ENCODE peak calls at places on chromosomes 4 and X, in eight cellular contexts. One of them, this sample, is unnamed.

GRCh38 chrX:105635794-105636193 is 186.5 kb upstream of the NRK start:
- DNase-seq in GM20000: no peak
- DNase-seq in caudate nucleus: no peak
- DNase-seq in iris pigment epithelial cell: no peak
- DNase-seq in mesendoderm: peak; percentile 11
- DNase-seq in T-helper 17 cell: no peak
- DNase-seq in tibial artery: no peak
- DNase-seq in A172: no peak
- DNase-seq in this sample: no peak

GRCh38 chrX:74179071-74179470 is 124.9 kb upstream of the ZCCHC13 start:
- DNase-seq in GM20000: no peak
- DNase-seq in caudate nucleus: no peak
- DNase-seq in iris pigment epithelial cell: peak; percentile 63
- DNase-seq in mesendoderm: no peak
- DNase-seq in T-helper 17 cell: no peak
- DNase-seq in tibial artery: no peak
- DNase-seq in A172: no peak
- DNase-seq in this sample: no peak

GRCh38 chr4:110196206-110196870 is 2.1 kb downstream of the ELOVL6 start:
- DNase-seq in GM20000: peak; percentile 71
- DNase-seq in caudate nucleus: peak; percentile 10
- DNase-seq in iris pigment epithelial cell: peak; percentile 47
- DNase-seq in mesendoderm: peak; percentile 84
- DNase-seq in T-helper 17 cell: peak; percentile 28
- DNase-seq in tibial artery: peak; percentile 28
- DNase-seq in A172: peak; percentile 21
- DNase-seq in this sample: peak; percentile 57

GRCh38 chr4:120718979-120719566 is 203.5 kb downstream of the PRDM5 start:
- DNase-seq in GM20000: peak; percentile 8
- DNase-seq in caudate nucleus: no peak
- DNase-seq in iris pigment epithelial cell: peak; percentile 55
- DNase-seq in mesendoderm: peak; percentile 69
- DNase-seq in T-helper 17 cell: no peak
- DNase-seq in tibial artery: no peak
- DNase-seq in A172: peak; percentile 35
- DNase-seq in this sample: no peak

GRCh38 chr4:159015862-159016261 is 87.0 kb upstream of the RAPGEF2 start:
- DNase-seq in GM20000: no peak
- DNase-seq in caudate nucleus: no peak
- DNase-seq in iris pigment epithelial cell: peak; percentile 14
- DNase-seq in mesendoderm: no peak
- DNase-seq in T-helper 17 cell: no peak
- DNase-seq in tibial artery: no peak
- DNase-seq in A172: peak; percentile 16
- DNase-seq in this sample: no peak

GRCh38 chrX:41607264-41607832 is 81.4 kb upstream of the GPR34 start:
- DNase-seq in GM20000: no peak
- DNase-seq in caudate nucleus: no peak
- DNase-seq in iris pigment epithelial cell: no peak
- DNase-seq in mesendoderm: peak; percentile 29
- DNase-seq in T-helper 17 cell: no peak
- DNase-seq in tibial artery: no peak
- DNase-seq in A172: no peak
- DNase-seq in this sample: no peak

GRCh38 chrX:71612256-71612655 is 6.1 kb downstream of the CXCR3 start:
- DNase-seq in GM20000: no peak
- DNase-seq in caudate nucleus: no peak
- DNase-seq in iris pigment epithelial cell: no peak
- DNase-seq in mesendoderm: no peak
- DNase-seq in T-helper 17 cell: no peak
- DNase-seq in tibial artery: no peak
- DNase-seq in A172: no peak
- DNase-seq in this sample: no peak

GRCh38 chrX:154002215-154002719 is 17.4 kb downstream of the IRAK1 start:
- DNase-seq in GM20000: peak; percentile 23
- DNase-seq in caudate nucleus: no peak
- DNase-seq in iris pigment epithelial cell: peak; percentile 55
- DNase-seq in mesendoderm: peak; percentile 73
- DNase-seq in T-helper 17 cell: no peak
- DNase-seq in tibial artery: peak; percentile 31
- DNase-seq in A172: peak; percentile 92
- DNase-seq in this sample: peak; percentile 27

GRCh38 chr4:137905930-137906329 is 336.2 kb downstream of the SLC7A11 start:
- DNase-seq in GM20000: no peak
- DNase-seq in caudate nucleus: no peak
- DNase-seq in iris pigment epithelial cell: peak; percentile 51
- DNase-seq in mesendoderm: no peak
- DNase-seq in T-helper 17 cell: no peak
- DNase-seq in tibial artery: no peak
- DNase-seq in A172: peak; percentile 9
- DNase-seq in this sample: no peak

GRCh38 chrX:9324676-9325075 is 140.2 kb upstream of the TBL1X start:
- DNase-seq in GM20000: no peak
- DNase-seq in caudate nucleus: no peak
- DNase-seq in iris pigment epithelial cell: no peak
- DNase-seq in mesendoderm: no peak
- DNase-seq in T-helper 17 cell: no peak
- DNase-seq in tibial artery: no peak
- DNase-seq in A172: no peak
- DNase-seq in this sample: no peak

GRCh38 chrX:132488092-132488749 is 617 bp downstream of the MBNL3 start:
- DNase-seq in GM20000: no peak
- DNase-seq in caudate nucleus: no peak
- DNase-seq in iris pigment epithelial cell: peak; percentile 38
- DNase-seq in mesendoderm: peak; percentile 26
- DNase-seq in T-helper 17 cell: no peak
- DNase-seq in tibial artery: no peak
- DNase-seq in A172: no peak
- DNase-seq in this sample: no peak

GRCh38 chr4:73142995-73143547 is 73.6 kb upstream of the COX18 start:
- DNase-seq in GM20000: no peak
- DNase-seq in caudate nucleus: no peak
- DNase-seq in iris pigment epithelial cell: no peak
- DNase-seq in mesendoderm: no peak
- DNase-seq in T-helper 17 cell: no peak
- DNase-seq in tibial artery: no peak
- DNase-seq in A172: no peak
- DNase-seq in this sample: no peak

GRCh38 chr4:6529021-6529420 is 46.0 kb upstream of the MAN2B2 start:
- DNase-seq in GM20000: no peak
- DNase-seq in caudate nucleus: no peak
- DNase-seq in iris pigment epithelial cell: no peak
- DNase-seq in mesendoderm: peak; percentile 81
- DNase-seq in T-helper 17 cell: no peak
- DNase-seq in tibial artery: no peak
- DNase-seq in A172: no peak
- DNase-seq in this sample: no peak

GRCh38 chr4:65358914-65359313 is 311.4 kb downstream of the EPHA5 start:
- DNase-seq in GM20000: no peak
- DNase-seq in caudate nucleus: no peak
- DNase-seq in iris pigment epithelial cell: no peak
- DNase-seq in mesendoderm: no peak
- DNase-seq in T-helper 17 cell: no peak
- DNase-seq in tibial artery: no peak
- DNase-seq in A172: no peak
- DNase-seq in this sample: no peak

GRCh38 chr4:55445921-55446577 is 50.3 kb downstream of the TMEM165 start:
- DNase-seq in GM20000: no peak
- DNase-seq in caudate nucleus: no peak
- DNase-seq in iris pigment epithelial cell: peak; percentile 90
- DNase-seq in mesendoderm: no peak
- DNase-seq in T-helper 17 cell: no peak
- DNase-seq in tibial artery: no peak
- DNase-seq in A172: peak; percentile 26
- DNase-seq in this sample: no peak

GRCh38 chrX:102746134-102746584 is 25.6 kb downstream of the GPRASP3 start:
- DNase-seq in GM20000: peak; percentile 8
- DNase-seq in caudate nucleus: no peak
- DNase-seq in iris pigment epithelial cell: peak; percentile 31
- DNase-seq in mesendoderm: peak; percentile 36
- DNase-seq in T-helper 17 cell: no peak
- DNase-seq in tibial artery: no peak
- DNase-seq in A172: no peak
- DNase-seq in this sample: no peak

GRCh38 chr4:36213956-36214355 is 30.4 kb downstream of the ARAP2 start:
- DNase-seq in GM20000: no peak
- DNase-seq in caudate nucleus: no peak
- DNase-seq in iris pigment epithelial cell: no peak
- DNase-seq in mesendoderm: no peak
- DNase-seq in T-helper 17 cell: no peak
- DNase-seq in tibial artery: no peak
- DNase-seq in A172: no peak
- DNase-seq in this sample: no peak

GRCh38 chr4:2583517-2583916 is 47.1 kb downstream of the FAM193A start:
- DNase-seq in GM20000: no peak
- DNase-seq in caudate nucleus: no peak
- DNase-seq in iris pigment epithelial cell: peak; percentile 59
- DNase-seq in mesendoderm: no peak
- DNase-seq in T-helper 17 cell: no peak
- DNase-seq in tibial artery: no peak
- DNase-seq in A172: no peak
- DNase-seq in this sample: no peak

GRCh38 chr4:93722446-93722845 is 106.1 kb upstream of the ATOH1 start:
- DNase-seq in GM20000: no peak
- DNase-seq in caudate nucleus: no peak
- DNase-seq in iris pigment epithelial cell: no peak
- DNase-seq in mesendoderm: no peak
- DNase-seq in T-helper 17 cell: no peak
- DNase-seq in tibial artery: no peak
- DNase-seq in A172: no peak
- DNase-seq in this sample: no peak

GRCh38 chrX:15398874-15399273 is 14.7 kb upstream of the VEGFD start:
- DNase-seq in GM20000: peak; percentile 2
- DNase-seq in caudate nucleus: no peak
- DNase-seq in iris pigment epithelial cell: no peak
- DNase-seq in mesendoderm: no peak
- DNase-seq in T-helper 17 cell: no peak
- DNase-seq in tibial artery: no peak
- DNase-seq in A172: no peak
- DNase-seq in this sample: no peak

GRCh38 chr4:21067351-21067750 is 367.1 kb downstream of the PACRGL start:
- DNase-seq in GM20000: no peak
- DNase-seq in caudate nucleus: no peak
- DNase-seq in iris pigment epithelial cell: no peak
- DNase-seq in mesendoderm: no peak
- DNase-seq in T-helper 17 cell: no peak
- DNase-seq in tibial artery: no peak
- DNase-seq in A172: no peak
- DNase-seq in this sample: no peak